ENCODE peak calls at places on chromosomes 11 and 22, in seven cellular contexts. X is pancreas, M is caudate nucleus, I is heart right ventricle, B is gastrocnemius medialis, V is OCI-LY7, T is sigmoid colon. K is an unnamed sample.

GRCh38 chr11:62680825-62681240 is 2.0 kb upstream of the UBXN1 start:
- DNase-seq in X (peak), M (no peak), V (peak), I (no peak), B (peak), T (peak), K (no peak)

GRCh38 chr22:19080853-19081252 is 41.4 kb downstream of the DGCR2 start:
- DNase-seq in B (no peak), V (no peak), I (no peak), T (no peak), X (no peak), M (no peak), K (no peak)

GRCh38 chr11:76615950-76616349 is 54.6 kb downstream of the LRRC32 start:
- DNase-seq in X (no peak), I (peak), T (peak), M (no peak), B (no peak), V (no peak), K (no peak)

GRCh38 chr11:76601272-76601671 is 69.3 kb downstream of the LRRC32 start:
- DNase-seq in I (no peak), X (no peak), T (no peak), B (no peak), V (no peak), M (no peak), K (no peak)

GRCh38 chr11:121237686-121238658 is 54.6 kb upstream of the SC5D start:
- DNase-seq in M (no peak), I (no peak), X (peak), T (no peak), V (peak), B (no peak), K (peak)

GRCh38 chr11:122642472-122642922 is 13.0 kb upstream of the UBASH3B start:
- DNase-seq in M (no peak), I (no peak), X (peak), B (no peak), T (no peak), V (no peak), K (no peak)

GRCh38 chr11:111064118-111064517 is 181.4 kb upstream of the POU2AF2 start:
- DNase-seq in M (no peak), I (no peak), V (no peak), X (no peak), T (no peak), B (no peak), K (no peak)

GRCh38 chr11:122271167-122271566 is 155.2 kb upstream of the BLID start:
- DNase-seq in X (peak), V (no peak), B (no peak), M (no peak), T (no peak), I (no peak), K (no peak)

GRCh38 chr11:63641727-63642126 is 27.5 kb upstream of the PLAAT3 start:
- DNase-seq in I (no peak), V (no peak), M (no peak), X (no peak), T (no peak), B (no peak), K (no peak)

GRCh38 chr11:19903620-19904069 is 191.0 kb downstream of the NAV2 start:
- DNase-seq in V (peak), B (peak), I (peak), T (peak), M (no peak), X (peak), K (no peak)

GRCh38 chr11:2707736-2708135 is 7.9 kb upstream of the KCNQ1OT1 start:
- DNase-seq in B (no peak), M (no peak), V (no peak), I (no peak), X (no peak), T (no peak), K (no peak)
- H3K27ac ChIP-seq in B (no peak), M (no peak), V (no peak), I (no peak), X (no peak), T (peak), K (no peak)

GRCh38 chr22:29798801-29799200 is 31.6 kb downstream of the UQCR10 start:
- DNase-seq in B (peak), X (no peak), M (no peak), T (no peak), I (peak), V (no peak), K (no peak)
- H3K27ac ChIP-seq in B (peak), X (peak), M (peak), T (peak), I (peak), V (no peak), K (peak)

GRCh38 chr11:57567210-57567511 is 311 bp downstream of the UBE2L6 start:
- DNase-seq in V (peak), I (no peak), X (no peak), T (peak), B (no peak), M (no peak), K (no peak)

GRCh38 chr11:57566564-57567209 is 785 bp downstream of the UBE2L6 start:
- DNase-seq in V (no peak), M (no peak), X (no peak), T (no peak), B (no peak), I (no peak), K (no peak)

GRCh38 chr11:57568330-57568766 is 876 bp upstream of the UBE2L6 start:
- DNase-seq in T (peak), B (peak), X (no peak), M (no peak), V (no peak), I (peak), K (no peak)

GRCh38 chr11:57567512-57568329 is at the start of gene UBE2L6:
- DNase-seq in M (peak), B (peak), T (peak), V (peak), I (peak), X (peak), K (no peak)

GRCh38 chr11:57566035-57566504 is 1.4 kb downstream of the UBE2L6 start:
- DNase-seq in B (no peak), X (no peak), M (no peak), V (peak), T (no peak), I (no peak), K (no peak)
- H3K27ac ChIP-seq in B (peak), X (peak), M (peak), V (peak), T (peak), I (peak), K (peak)

GRCh38 chr11:74134661-74135515 is 35.9 kb downstream of the C2CD3 start:
- DNase-seq in X (no peak), M (no peak), I (no peak), V (no peak), B (no peak), T (no peak), K (peak)
- H3K27ac ChIP-seq in X (no peak), M (no peak), I (no peak), V (no peak), B (no peak), T (no peak), K (peak)

GRCh38 chr11:128624269-128625170 is 37.2 kb upstream of the ETS1 start:
- DNase-seq in B (peak), T (no peak), I (no peak), X (peak), M (no peak), V (peak), K (no peak)
- H3K27ac ChIP-seq in B (peak), T (no peak), I (no peak), X (no peak), M (no peak), V (peak), K (no peak)

GRCh38 chr11:68524681-68525080 is 64.1 kb downstream of the PPP6R3 start:
- DNase-seq in X (no peak), I (no peak), T (no peak), M (no peak), B (no peak), V (no peak), K (no peak)

GRCh38 chr11:68524213-68524612 is 63.7 kb downstream of the PPP6R3 start:
- DNase-seq in I (no peak), B (no peak), X (no peak), V (no peak), T (no peak), M (no peak), K (no peak)

GRCh38 chr11:68527585-68527984 is 67.0 kb downstream of the PPP6R3 start:
- DNase-seq in B (no peak), T (no peak), I (no peak), X (no peak), M (no peak), V (no peak), K (no peak)

GRCh38 chr11:68525320-68525719 is 64.8 kb downstream of the PPP6R3 start:
- DNase-seq in I (no peak), X (no peak), M (no peak), V (no peak), B (no peak), T (no peak), K (no peak)

GRCh38 chr11:68525930-68526329 is 65.4 kb downstream of the PPP6R3 start:
- DNase-seq in B (no peak), T (no peak), X (no peak), M (no peak), V (no peak), I (no peak), K (no peak)
- H3K27ac ChIP-seq in B (peak), T (no peak), X (no peak), M (no peak), V (no peak), I (no peak), K (no peak)

K was measured in epithelial cell of prostate.